ENCODE peak calls at places on chromosomes 3 and 15, in ten cellular contexts. N is stomach, S is tibial artery, Y is fibroblast of pulmonary artery, O is Calu3, D is thyroid gland, Q is upper lobe of right lung, K is A549, L is astrocyte of the spinal cord, G is AG09319. B is an unnamed sample.

GRCh38 chr15:63870403-63871209 is 36.9 kb upstream of the HERC1 start:
- DNase-seq in D (peak), K (peak), Y (peak), O (peak), S (no peak), Q (no peak), L (peak), N (peak), G (peak), B (no peak)

GRCh38 chr3:62562017-62562416 is 188.7 kb upstream of the FEZF2 start:
- DNase-seq in Y (peak), G (peak), D (no peak), K (no peak), Q (no peak), L (peak), N (no peak), S (no peak), O (no peak), B (no peak)

GRCh38 chr3:71887256-71887655 is 102.3 kb upstream of the PROK2 start:
- DNase-seq in L (no peak), Y (no peak), S (no peak), D (no peak), G (no peak), N (no peak), K (no peak), Q (no peak), O (no peak), B (no peak)

GRCh38 chr15:95024388-95024787 is 793.0 kb downstream of the MCTP2 start:
- DNase-seq in D (no peak), L (peak), K (no peak), N (no peak), O (peak), S (no peak), Q (no peak), Y (peak), G (no peak), B (no peak)

GRCh38 chr15:64455951-64456350 is 4.4 kb upstream of the ZNF609 start:
- DNase-seq in K (no peak), O (no peak), S (peak), G (no peak), L (no peak), Q (no peak), N (no peak), Y (no peak), D (no peak), B (no peak)

GRCh38 chr15:41279535-41280283 is 48.6 kb downstream of the CHP1 start:
- DNase-seq in Q (no peak), S (no peak), N (no peak), L (no peak), D (no peak), Y (no peak), O (no peak), G (no peak), K (no peak), B (no peak)

GRCh38 chr15:50077655-50078054 is 41.4 kb downstream of the ATP8B4 start:
- DNase-seq in N (no peak), D (no peak), G (no peak), O (no peak), L (no peak), Y (no peak), K (no peak), S (no peak), Q (no peak), B (no peak)

GRCh38 chr3:5585085-5585484 is 397.6 kb downstream of the EDEM1 start:
- DNase-seq in Q (no peak), K (no peak), L (no peak), N (no peak), O (no peak), D (no peak), G (no peak), Y (no peak), S (no peak), B (no peak)

GRCh38 chr3:165883126-165883525 is 45.9 kb upstream of the BCHE start:
- DNase-seq in Q (no peak), S (no peak), L (no peak), D (no peak), G (no peak), N (no peak), Y (no peak), O (no peak), K (no peak), B (no peak)
- TF ChIP-seq CTCF in Q (no peak), S (no peak), L (no peak), D (no peak), G (no peak), N (no peak), Y (no peak), O (no peak), K (no peak), B (no peak)

DNA sequence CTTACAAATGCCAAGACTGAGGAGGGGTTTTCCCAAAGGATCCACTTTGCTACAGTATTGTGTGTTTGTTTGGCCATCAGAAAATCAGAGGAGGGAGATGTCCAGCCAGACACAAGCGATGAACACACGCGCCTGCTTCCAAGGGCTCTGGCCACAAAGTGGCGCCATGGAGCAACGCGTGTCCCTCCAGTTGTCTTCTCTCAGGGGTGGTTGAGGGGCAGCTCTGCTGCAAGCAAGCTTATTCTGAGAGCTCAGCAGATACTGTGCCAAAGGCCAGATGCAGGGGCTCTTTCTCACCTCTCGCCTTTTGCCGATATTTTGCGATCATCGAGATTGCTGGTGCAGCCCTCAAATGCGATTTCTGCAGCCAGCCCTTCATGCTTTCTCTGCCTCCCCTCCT is 88.9 kb upstream of the OSBPL11 start:
- DNase-seq in N (peak), K (no peak), L (no peak), D (peak), O (no peak), Q (peak), G (no peak), S (no peak), Y (peak), B (no peak)
- TF ChIP-seq CTCF in N (no peak), K (no peak), L (peak), D (no peak), O (peak), Q (peak), G (peak), S (peak), Y (peak), B (peak)

DNA sequence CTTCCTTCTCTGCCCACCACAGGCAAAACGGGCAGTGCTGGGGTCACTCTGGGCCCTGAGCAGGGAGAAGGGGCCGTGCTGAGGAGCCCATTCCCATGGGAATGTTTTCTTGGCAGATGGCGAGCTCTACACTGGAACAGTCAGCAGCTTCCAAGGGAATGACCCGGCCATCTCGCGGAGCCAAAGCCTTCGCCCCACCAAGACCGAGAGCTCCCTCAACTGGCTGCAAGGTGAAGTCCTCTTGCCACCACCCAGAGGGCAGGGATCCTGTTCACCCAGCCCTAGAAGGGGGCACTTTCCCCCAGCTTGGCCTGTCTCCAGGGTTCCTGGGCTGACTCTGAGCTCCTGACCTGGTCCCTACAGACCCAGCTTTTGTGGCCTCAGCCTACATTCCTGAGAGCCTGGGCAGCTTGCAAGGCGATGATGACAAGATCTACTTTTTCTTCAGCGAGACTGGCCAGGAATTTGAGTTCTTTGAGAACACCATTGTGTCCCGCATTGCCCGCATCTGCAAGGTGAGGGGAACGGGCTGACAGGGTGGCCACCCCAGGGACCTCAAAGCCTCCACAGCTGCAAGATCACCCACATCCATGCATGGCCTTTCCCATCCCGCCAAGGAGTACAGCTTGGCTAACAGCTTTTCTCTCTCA is 12.4 kb downstream of the CIB1 start:
- DNase-seq in K (peak), S (peak), D (peak), Y (peak), Q (peak), N (peak), O (peak), L (peak), G (peak), B (no peak)
- TF ChIP-seq CTCF in K (peak), S (peak), D (peak), Y (peak), Q (peak), N (no peak), O (peak), L (peak), G (peak), B (peak)

GRCh38 chr15:74443100-74443909 is 9.5 kb upstream of the SEMA7A start:
- DNase-seq in L (peak), G (no peak), Q (peak), Y (peak), O (no peak), N (no peak), K (no peak), D (no peak), S (no peak), B (peak)

GRCh38 chr15:74442604-74443003 is 8.8 kb upstream of the SEMA7A start:
- DNase-seq in K (no peak), O (no peak), Q (peak), G (no peak), Y (no peak), L (no peak), D (no peak), S (no peak), N (no peak), B (peak)

GRCh38 chr15:74442063-74442462 is 8.3 kb upstream of the SEMA7A start:
- DNase-seq in N (no peak), O (no peak), Q (peak), K (no peak), Y (no peak), S (no peak), D (no peak), L (no peak), G (no peak), B (peak)

GRCh38 chr15:74438696-74439316 is 5.0 kb upstream of the SEMA7A start:
- DNase-seq in L (peak), Q (peak), Y (peak), D (peak), N (peak), G (peak), S (peak), O (peak), K (peak), B (peak)

DNA sequence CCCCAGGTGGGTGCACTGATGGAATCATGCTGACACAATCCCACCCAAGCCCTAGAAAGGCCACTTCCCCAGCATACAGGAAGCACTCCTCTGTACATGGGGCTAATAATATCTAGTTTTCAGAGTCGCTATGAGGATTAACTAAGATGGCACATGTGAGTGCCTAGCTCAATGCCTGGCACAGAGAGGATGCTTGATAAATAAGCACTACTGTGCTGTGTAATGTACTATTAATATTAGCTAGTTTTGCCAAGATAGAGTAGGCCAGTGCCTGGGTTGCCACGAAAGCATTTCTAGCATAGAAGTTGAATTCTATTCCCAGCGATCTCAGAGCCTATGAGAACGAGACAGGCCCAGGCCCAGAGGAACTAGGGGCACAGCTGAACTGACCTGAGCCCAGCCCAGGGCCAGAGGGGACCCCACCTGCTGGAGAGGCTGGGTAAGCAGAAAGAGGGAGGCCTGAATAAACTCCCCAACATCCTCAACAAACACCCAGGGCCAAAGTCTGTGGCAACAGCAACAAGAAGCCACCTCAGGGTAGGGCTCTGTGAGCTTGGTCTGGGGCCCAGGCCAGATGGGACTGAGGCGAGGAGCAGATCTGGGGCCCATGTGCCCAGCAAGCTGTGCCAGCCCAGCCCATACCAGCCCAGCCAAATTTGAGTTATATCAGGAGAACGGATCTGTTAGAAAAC is 7.6 kb upstream of the SEMA7A start:
- DNase-seq in S (no peak), D (no peak), G (no peak), K (no peak), O (no peak), L (no peak), Q (peak), Y (no peak), N (no peak), B (peak)
- TF ChIP-seq CTCF in S (no peak), D (no peak), G (no peak), K (no peak), O (no peak), L (no peak), Q (no peak), Y (no peak), N (no peak), B (no peak)

GRCh38 chr3:169744332-169745054 is 20.4 kb downstream of the TERC start:
- DNase-seq in Y (peak), G (no peak), S (no peak), N (no peak), Q (no peak), L (peak), K (no peak), D (no peak), O (no peak), B (no peak)

GRCh38 chr3:169739067-169739466 is 25.8 kb downstream of the TERC start:
- DNase-seq in N (no peak), L (no peak), Q (no peak), O (no peak), K (no peak), G (no peak), D (no peak), S (no peak), Y (no peak), B (no peak)
- TF ChIP-seq CTCF in N (no peak), L (no peak), Q (no peak), O (no peak), K (no peak), G (no peak), D (no peak), S (no peak), Y (no peak), B (no peak)